ENCODE peak calls at places on chromosomes 7 and 10, in seven cellular contexts. S, B, A, J, K, Q and W are unnamed samples.

GRCh38 chr10:129853236-129853946 is 110.7 kb downstream of the EBF3 start:
- DNase-seq in S (no peak), B (no peak), A (no peak), J (no peak), K (peak), Q (no peak), W (peak)

GRCh38 chr10:30098624-30099023 is 39.2 kb upstream of the JCAD start:
- DNase-seq in S (no peak), B (no peak), A (no peak), J (no peak), K (no peak), Q (no peak), W (no peak)

GRCh38 chr7:115851291-115851690 is 179.3 kb downstream of the TFEC start:
- DNase-seq in S (peak), B (no peak), A (peak), J (no peak), K (peak), Q (no peak), W (no peak)

GRCh38 chr7:71842376-71842775 is 569.8 kb downstream of the CALN1 start:
- DNase-seq in S (no peak), B (no peak), A (no peak), J (no peak), K (no peak), Q (no peak), W (no peak)

GRCh38 chr10:86668297-86669165 is at the start of gene LDB3:
- DNase-seq in S (no peak), B (no peak), A (no peak), J (no peak), K (no peak), Q (peak), W (peak)

GRCh38 chr7:103867874-103868273 is 121.6 kb downstream of the RELN start:
- DNase-seq in S (no peak), B (no peak), A (no peak), J (no peak), K (no peak), Q (no peak), W (no peak)

GRCh38 chr7:74372511-74373111 is 81.1 kb upstream of the GTF2IRD1 start:
- DNase-seq in S (no peak), B (no peak), A (no peak), J (no peak), K (no peak), Q (no peak), W (no peak)

GRCh38 chr10:14163374-14164125 is 167.2 kb downstream of the FRMD4A start:
- DNase-seq in S (no peak), B (no peak), A (no peak), J (no peak), K (no peak), Q (no peak), W (no peak)

GRCh38 chr10:92239185-92239599 is 51.7 kb downstream of the CPEB3 start:
- DNase-seq in S (no peak), B (no peak), A (no peak), J (no peak), K (no peak), Q (no peak), W (no peak)

GRCh38 chr7:38398725-38399321 is 125.4 kb upstream of the TARP start:
- DNase-seq in S (peak), B (peak), A (peak), J (no peak), K (peak), Q (no peak), W (peak)

GRCh38 chr7:135337506-135337905 is 103.9 kb downstream of the STRA8 start:
- DNase-seq in S (no peak), B (no peak), A (no peak), J (no peak), K (no peak), Q (no peak), W (no peak)
- TF ChIP-seq SIN3A in S (no peak), B (no peak), A (no peak), J (no peak), K (no peak), Q (no peak), W (no peak)

GRCh38 chr7:70042533-70042932 is 444.3 kb downstream of the AUTS2 start:
- DNase-seq in S (no peak), B (no peak), A (no peak), J (no peak), K (no peak), Q (no peak), W (peak)
- TF ChIP-seq SIN3A in S (no peak), B (no peak), A (no peak), J (no peak), K (no peak), Q (no peak), W (no peak)

GRCh38 chr10:72320676-72321247 is 34.0 kb downstream of the DNAJB12 start:
- DNase-seq in S (peak), B (peak), A (peak), J (peak), K (peak), Q (peak), W (peak)
- TF ChIP-seq SIN3A in S (no peak), B (peak), A (no peak), J (peak), K (peak), Q (no peak), W (peak)

GRCh38 chr7:4307645-4308590 is 374.2 kb upstream of the FOXK1 start:
- DNase-seq in S (no peak), B (no peak), A (no peak), J (no peak), K (no peak), Q (no peak), W (no peak)
- TF ChIP-seq SIN3A in S (no peak), B (no peak), A (no peak), J (no peak), K (no peak), Q (no peak), W (no peak)

DNA sequence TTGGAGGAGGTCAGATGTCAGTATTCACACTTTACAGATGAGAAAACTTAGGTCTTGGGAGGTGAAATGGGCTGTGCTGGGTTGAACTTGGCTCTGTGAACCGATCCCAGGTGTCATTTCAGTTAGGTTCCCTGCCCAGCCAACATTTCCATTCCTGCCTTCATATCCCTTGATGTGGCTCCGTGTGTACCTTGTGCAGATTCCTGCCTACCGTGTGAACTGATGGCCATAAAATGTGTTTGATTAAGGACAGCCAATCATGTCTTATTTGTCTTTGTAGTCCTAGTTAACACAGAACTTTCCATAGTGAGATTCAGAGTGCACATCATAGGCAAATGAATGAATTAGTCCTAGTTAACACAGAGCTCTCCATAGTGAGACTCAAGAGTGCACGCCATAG is 101.0 kb upstream of the GATA3 start:
- DNase-seq in S (no peak), B (no peak), A (no peak), J (no peak), K (peak), Q (no peak), W (no peak)
- TF ChIP-seq SIN3A in S (no peak), B (no peak), A (no peak), J (no peak), K (no peak), Q (no peak), W (no peak)